ENCODE peak calls at places on chromosome 18, in ten cellular contexts. One of them, this sample, is unnamed.

GRCh38 chr18:26656944-26657536 is 108.7 kb upstream of the KCTD1 start:
- DNase-seq in naive thymus-derived CD4-positive, alpha-beta T cell: no peak
- DNase-seq in EL: peak; percentile 64
- DNase-seq in activated naive CD4-positive, alpha-beta T cell treated with anti-CD3 and anti-CD28 coated beads for 36 hours: peak; percentile 4
- DNase-seq in Calu3: peak; percentile 76
- DNase-seq in WTC11: peak; percentile 69
- DNase-seq in GM18507: no peak
- DNase-seq in CD8-positive, alpha-beta memory T cell: no peak
- DNase-seq in T-helper 1 cell: no peak
- DNase-seq in spleen: peak; percentile 91
- DNase-seq in this sample: no peak

GRCh38 chr18:240175-240574 is 27.7 kb downstream of the THOC1 start:
- DNase-seq in WTC11: no peak
- DNase-seq in Calu3: no peak
- DNase-seq in GM18507: no peak
- DNase-seq in activated naive CD4-positive, alpha-beta T cell treated with anti-CD3 and anti-CD28 coated beads for 36 hours: no peak
- DNase-seq in spleen: no peak
- DNase-seq in EL: no peak
- DNase-seq in T-helper 1 cell: no peak
- DNase-seq in CD8-positive, alpha-beta memory T cell: no peak
- DNase-seq in naive thymus-derived CD4-positive, alpha-beta T cell: no peak
- DNase-seq in this sample: no peak

GRCh38 chr18:12628706-12629702 is 28.9 kb downstream of the SPIRE1 start:
- DNase-seq in naive thymus-derived CD4-positive, alpha-beta T cell: no peak
- DNase-seq in activated naive CD4-positive, alpha-beta T cell treated with anti-CD3 and anti-CD28 coated beads for 36 hours: no peak
- DNase-seq in EL: peak; percentile 75
- DNase-seq in T-helper 1 cell: no peak
- DNase-seq in Calu3: no peak
- DNase-seq in WTC11: no peak
- DNase-seq in CD8-positive, alpha-beta memory T cell: no peak
- DNase-seq in GM18507: no peak
- DNase-seq in spleen: no peak
- DNase-seq in this sample: no peak

GRCh38 chr18:13984080-13984479 is 68.7 kb upstream of the MC2R start:
- DNase-seq in spleen: no peak
- DNase-seq in WTC11: no peak
- DNase-seq in CD8-positive, alpha-beta memory T cell: no peak
- DNase-seq in naive thymus-derived CD4-positive, alpha-beta T cell: no peak
- DNase-seq in activated naive CD4-positive, alpha-beta T cell treated with anti-CD3 and anti-CD28 coated beads for 36 hours: no peak
- DNase-seq in T-helper 1 cell: no peak
- DNase-seq in Calu3: no peak
- DNase-seq in EL: no peak
- DNase-seq in GM18507: no peak
- DNase-seq in this sample: no peak

GRCh38 chr18:69658137-69658536 is 257.4 kb downstream of the DOK6 start:
- DNase-seq in CD8-positive, alpha-beta memory T cell: no peak
- DNase-seq in T-helper 1 cell: no peak
- DNase-seq in naive thymus-derived CD4-positive, alpha-beta T cell: no peak
- DNase-seq in WTC11: no peak
- DNase-seq in EL: no peak
- DNase-seq in GM18507: no peak
- DNase-seq in Calu3: no peak
- DNase-seq in spleen: no peak
- DNase-seq in activated naive CD4-positive, alpha-beta T cell treated with anti-CD3 and anti-CD28 coated beads for 36 hours: no peak
- DNase-seq in this sample: no peak

GRCh38 chr18:30705943-30706342 is 336.6 kb downstream of the DSC3 start:
- DNase-seq in EL: no peak
- DNase-seq in T-helper 1 cell: no peak
- DNase-seq in naive thymus-derived CD4-positive, alpha-beta T cell: no peak
- DNase-seq in GM18507: no peak
- DNase-seq in activated naive CD4-positive, alpha-beta T cell treated with anti-CD3 and anti-CD28 coated beads for 36 hours: no peak
- DNase-seq in Calu3: no peak
- DNase-seq in WTC11: no peak
- DNase-seq in CD8-positive, alpha-beta memory T cell: no peak
- DNase-seq in spleen: no peak
- DNase-seq in this sample: no peak

GRCh38 chr18:58316943-58317342 is 272.9 kb downstream of the NEDD4L start:
- DNase-seq in T-helper 1 cell: no peak
- DNase-seq in WTC11: no peak
- DNase-seq in GM18507: no peak
- DNase-seq in EL: no peak
- DNase-seq in naive thymus-derived CD4-positive, alpha-beta T cell: peak; percentile 4
- DNase-seq in Calu3: no peak
- DNase-seq in spleen: no peak
- DNase-seq in activated naive CD4-positive, alpha-beta T cell treated with anti-CD3 and anti-CD28 coated beads for 36 hours: peak; percentile 72
- DNase-seq in CD8-positive, alpha-beta memory T cell: no peak
- DNase-seq in this sample: peak; percentile 6

GRCh38 chr18:42174909-42175308 is 219.9 kb downstream of the PIK3C3 start:
- DNase-seq in activated naive CD4-positive, alpha-beta T cell treated with anti-CD3 and anti-CD28 coated beads for 36 hours: no peak
- DNase-seq in WTC11: peak; percentile 18
- DNase-seq in Calu3: no peak
- DNase-seq in CD8-positive, alpha-beta memory T cell: no peak
- DNase-seq in naive thymus-derived CD4-positive, alpha-beta T cell: no peak
- DNase-seq in spleen: no peak
- DNase-seq in EL: peak; percentile 3
- DNase-seq in GM18507: no peak
- DNase-seq in T-helper 1 cell: no peak
- DNase-seq in this sample: no peak

GRCh38 chr18:76505611-76506010 is 10.6 kb upstream of the ZNF516 start:
- DNase-seq in GM18507: no peak
- DNase-seq in WTC11: no peak
- DNase-seq in activated naive CD4-positive, alpha-beta T cell treated with anti-CD3 and anti-CD28 coated beads for 36 hours: no peak
- DNase-seq in naive thymus-derived CD4-positive, alpha-beta T cell: no peak
- DNase-seq in spleen: no peak
- DNase-seq in Calu3: no peak
- DNase-seq in T-helper 1 cell: no peak
- DNase-seq in CD8-positive, alpha-beta memory T cell: no peak
- DNase-seq in EL: no peak
- DNase-seq in this sample: no peak

GRCh38 chr18:2883137-2883671 is 36.4 kb downstream of the EMILIN2 start:
- DNase-seq in activated naive CD4-positive, alpha-beta T cell treated with anti-CD3 and anti-CD28 coated beads for 36 hours: peak; percentile 76
- DNase-seq in spleen: peak; percentile 84
- DNase-seq in T-helper 1 cell: no peak
- DNase-seq in GM18507: no peak
- DNase-seq in Calu3: no peak
- DNase-seq in WTC11: no peak
- DNase-seq in CD8-positive, alpha-beta memory T cell: peak; percentile 24
- DNase-seq in naive thymus-derived CD4-positive, alpha-beta T cell: peak; percentile 37
- DNase-seq in EL: no peak
- DNase-seq in this sample: peak; percentile 3

GRCh38 chr18:5534845-5535244 is 9.0 kb downstream of the EPB41L3 start:
- DNase-seq in Calu3: no peak
- DNase-seq in T-helper 1 cell: no peak
- DNase-seq in activated naive CD4-positive, alpha-beta T cell treated with anti-CD3 and anti-CD28 coated beads for 36 hours: peak; percentile 44
- DNase-seq in CD8-positive, alpha-beta memory T cell: no peak
- DNase-seq in WTC11: no peak
- DNase-seq in GM18507: no peak
- DNase-seq in naive thymus-derived CD4-positive, alpha-beta T cell: no peak
- DNase-seq in spleen: no peak
- DNase-seq in EL: no peak
- DNase-seq in this sample: no peak

GRCh38 chr18:49617329-49617695 is 55.5 kb downstream of the LIPG start:
- DNase-seq in GM18507: no peak
- DNase-seq in EL: no peak
- DNase-seq in CD8-positive, alpha-beta memory T cell: no peak
- DNase-seq in WTC11: no peak
- DNase-seq in Calu3: no peak
- DNase-seq in naive thymus-derived CD4-positive, alpha-beta T cell: no peak
- DNase-seq in T-helper 1 cell: no peak
- DNase-seq in activated naive CD4-positive, alpha-beta T cell treated with anti-CD3 and anti-CD28 coated beads for 36 hours: no peak
- DNase-seq in spleen: no peak
- DNase-seq in this sample: no peak

GRCh38 chr18:46619559-46619958 is 37.5 kb downstream of the LOXHD1 start:
- DNase-seq in GM18507: no peak
- DNase-seq in EL: no peak
- DNase-seq in activated naive CD4-positive, alpha-beta T cell treated with anti-CD3 and anti-CD28 coated beads for 36 hours: no peak
- DNase-seq in T-helper 1 cell: no peak
- DNase-seq in spleen: no peak
- DNase-seq in Calu3: no peak
- DNase-seq in WTC11: no peak
- DNase-seq in naive thymus-derived CD4-positive, alpha-beta T cell: no peak
- DNase-seq in CD8-positive, alpha-beta memory T cell: no peak
- DNase-seq in this sample: no peak

GRCh38 chr18:4246374-4246773 is 208.7 kb downstream of the DLGAP1 start:
- DNase-seq in GM18507: no peak
- DNase-seq in Calu3: no peak
- DNase-seq in naive thymus-derived CD4-positive, alpha-beta T cell: no peak
- DNase-seq in activated naive CD4-positive, alpha-beta T cell treated with anti-CD3 and anti-CD28 coated beads for 36 hours: no peak
- DNase-seq in T-helper 1 cell: no peak
- DNase-seq in spleen: no peak
- DNase-seq in CD8-positive, alpha-beta memory T cell: no peak
- DNase-seq in EL: no peak
- DNase-seq in WTC11: no peak
- DNase-seq in this sample: no peak

GRCh38 chr18:6106116-6106645 is 210.9 kb upstream of the TMEM200C start:
- DNase-seq in CD8-positive, alpha-beta memory T cell: no peak
- DNase-seq in T-helper 1 cell: no peak
- DNase-seq in activated naive CD4-positive, alpha-beta T cell treated with anti-CD3 and anti-CD28 coated beads for 36 hours: no peak
- DNase-seq in spleen: no peak
- DNase-seq in naive thymus-derived CD4-positive, alpha-beta T cell: no peak
- DNase-seq in GM18507: no peak
- DNase-seq in WTC11: no peak
- DNase-seq in Calu3: no peak
- DNase-seq in EL: no peak
- DNase-seq in this sample: no peak

GRCh38 chr18:5891361-5892215 is 3.7 kb downstream of the TMEM200C start:
- DNase-seq in WTC11: no peak
- DNase-seq in T-helper 1 cell: no peak
- DNase-seq in GM18507: no peak
- DNase-seq in EL: no peak
- DNase-seq in Calu3: no peak
- DNase-seq in naive thymus-derived CD4-positive, alpha-beta T cell: no peak
- DNase-seq in spleen: peak; percentile 74
- DNase-seq in CD8-positive, alpha-beta memory T cell: no peak
- DNase-seq in activated naive CD4-positive, alpha-beta T cell treated with anti-CD3 and anti-CD28 coated beads for 36 hours: no peak
- DNase-seq in this sample: no peak

GRCh38 chr18:3875961-3876360 is 426.0 kb downstream of the TGIF1 start:
- DNase-seq in EL: no peak
- DNase-seq in activated naive CD4-positive, alpha-beta T cell treated with anti-CD3 and anti-CD28 coated beads for 36 hours: no peak
- DNase-seq in CD8-positive, alpha-beta memory T cell: no peak
- DNase-seq in spleen: no peak
- DNase-seq in WTC11: no peak
- DNase-seq in Calu3: no peak
- DNase-seq in GM18507: no peak
- DNase-seq in naive thymus-derived CD4-positive, alpha-beta T cell: no peak
- DNase-seq in T-helper 1 cell: no peak
- DNase-seq in this sample: no peak

GRCh38 chr18:79640875-79641274 is 38.7 kb upstream of the CTDP1 start:
- DNase-seq in WTC11: no peak
- DNase-seq in spleen: no peak
- DNase-seq in CD8-positive, alpha-beta memory T cell: no peak
- DNase-seq in GM18507: no peak
- DNase-seq in naive thymus-derived CD4-positive, alpha-beta T cell: no peak
- DNase-seq in EL: no peak
- DNase-seq in T-helper 1 cell: no peak
- DNase-seq in Calu3: no peak
- DNase-seq in activated naive CD4-positive, alpha-beta T cell treated with anti-CD3 and anti-CD28 coated beads for 36 hours: no peak
- DNase-seq in this sample: no peak

GRCh38 chr18:54031243-54031642 is 193.2 kb downstream of the MBD2 start:
- DNase-seq in EL: no peak
- DNase-seq in activated naive CD4-positive, alpha-beta T cell treated with anti-CD3 and anti-CD28 coated beads for 36 hours: no peak
- DNase-seq in WTC11: no peak
- DNase-seq in T-helper 1 cell: no peak
- DNase-seq in GM18507: no peak
- DNase-seq in Calu3: no peak
- DNase-seq in spleen: no peak
- DNase-seq in naive thymus-derived CD4-positive, alpha-beta T cell: no peak
- DNase-seq in CD8-positive, alpha-beta memory T cell: no peak
- DNase-seq in this sample: no peak

GRCh38 chr18:51857989-51858388 is 482.0 kb upstream of the DCC start:
- DNase-seq in Calu3: no peak
- DNase-seq in EL: no peak
- DNase-seq in WTC11: no peak
- DNase-seq in T-helper 1 cell: no peak
- DNase-seq in activated naive CD4-positive, alpha-beta T cell treated with anti-CD3 and anti-CD28 coated beads for 36 hours: no peak
- DNase-seq in naive thymus-derived CD4-positive, alpha-beta T cell: no peak
- DNase-seq in CD8-positive, alpha-beta memory T cell: no peak
- DNase-seq in GM18507: no peak
- DNase-seq in spleen: no peak
- DNase-seq in this sample: no peak

GRCh38 chr18:28198588-28198987 is 21.7 kb upstream of the CDH2 start:
- DNase-seq in activated naive CD4-positive, alpha-beta T cell treated with anti-CD3 and anti-CD28 coated beads for 36 hours: no peak
- DNase-seq in T-helper 1 cell: no peak
- DNase-seq in CD8-positive, alpha-beta memory T cell: no peak
- DNase-seq in spleen: no peak
- DNase-seq in naive thymus-derived CD4-positive, alpha-beta T cell: no peak
- DNase-seq in GM18507: no peak
- DNase-seq in WTC11: no peak
- DNase-seq in EL: no peak
- DNase-seq in Calu3: no peak
- DNase-seq in this sample: no peak

GRCh38 chr18:34794346-34794745 is 84.2 kb downstream of the DTNA start:
- DNase-seq in T-helper 1 cell: no peak
- DNase-seq in EL: no peak
- DNase-seq in spleen: no peak
- DNase-seq in naive thymus-derived CD4-positive, alpha-beta T cell: no peak
- DNase-seq in activated naive CD4-positive, alpha-beta T cell treated with anti-CD3 and anti-CD28 coated beads for 36 hours: no peak
- DNase-seq in Calu3: no peak
- DNase-seq in GM18507: no peak
- DNase-seq in CD8-positive, alpha-beta memory T cell: no peak
- DNase-seq in WTC11: no peak
- DNase-seq in this sample: no peak

GRCh38 chr18:50079571-50080295 is 115.2 kb downstream of the MYO5B start:
- DNase-seq in naive thymus-derived CD4-positive, alpha-beta T cell: no peak
- DNase-seq in activated naive CD4-positive, alpha-beta T cell treated with anti-CD3 and anti-CD28 coated beads for 36 hours: no peak
- DNase-seq in CD8-positive, alpha-beta memory T cell: no peak
- DNase-seq in spleen: no peak
- DNase-seq in Calu3: no peak
- DNase-seq in GM18507: no peak
- DNase-seq in WTC11: no peak
- DNase-seq in T-helper 1 cell: no peak
- DNase-seq in EL: no peak
- DNase-seq in this sample: no peak

GRCh38 chr18:31646332-31646822 is 38.0 kb downstream of the B4GALT6 start:
- DNase-seq in Calu3: no peak
- DNase-seq in naive thymus-derived CD4-positive, alpha-beta T cell: no peak
- DNase-seq in WTC11: no peak
- DNase-seq in T-helper 1 cell: no peak
- DNase-seq in EL: no peak
- DNase-seq in GM18507: no peak
- DNase-seq in CD8-positive, alpha-beta memory T cell: no peak
- DNase-seq in activated naive CD4-positive, alpha-beta T cell treated with anti-CD3 and anti-CD28 coated beads for 36 hours: peak; percentile 24
- DNase-seq in spleen: no peak
- DNase-seq in this sample: no peak

GRCh38 chr18:62741118-62741566 is 25.8 kb downstream of the PHLPP1 start:
- DNase-seq in WTC11: no peak
- DNase-seq in spleen: no peak
- DNase-seq in naive thymus-derived CD4-positive, alpha-beta T cell: no peak
- DNase-seq in EL: peak; percentile 23
- DNase-seq in activated naive CD4-positive, alpha-beta T cell treated with anti-CD3 and anti-CD28 coated beads for 36 hours: peak; percentile 66
- DNase-seq in T-helper 1 cell: no peak
- DNase-seq in CD8-positive, alpha-beta memory T cell: no peak
- DNase-seq in GM18507: no peak
- DNase-seq in Calu3: peak; percentile 44
- DNase-seq in this sample: no peak

GRCh38 chr18:58787750-58788149 is 76.9 kb upstream of the ZNF532 start:
- DNase-seq in naive thymus-derived CD4-positive, alpha-beta T cell: no peak
- DNase-seq in T-helper 1 cell: no peak
- DNase-seq in spleen: no peak
- DNase-seq in WTC11: no peak
- DNase-seq in GM18507: no peak
- DNase-seq in EL: no peak
- DNase-seq in activated naive CD4-positive, alpha-beta T cell treated with anti-CD3 and anti-CD28 coated beads for 36 hours: no peak
- DNase-seq in Calu3: no peak
- DNase-seq in CD8-positive, alpha-beta memory T cell: no peak
- DNase-seq in this sample: no peak

GRCh38 chr18:23540867-23541266 is 37.6 kb downstream of the RMC1 start:
- DNase-seq in spleen: no peak
- DNase-seq in EL: no peak
- DNase-seq in T-helper 1 cell: no peak
- DNase-seq in activated naive CD4-positive, alpha-beta T cell treated with anti-CD3 and anti-CD28 coated beads for 36 hours: peak; percentile 27
- DNase-seq in Calu3: no peak
- DNase-seq in CD8-positive, alpha-beta memory T cell: no peak
- DNase-seq in GM18507: peak; percentile 15
- DNase-seq in WTC11: no peak
- DNase-seq in naive thymus-derived CD4-positive, alpha-beta T cell: peak; percentile 23
- DNase-seq in this sample: no peak

This sample was measured in NK-92 treated with Interleukin-12 subunit alpha and Interleukin-12 subunit beta, amount 100 ng/mL, for 24 hours.